ENCODE peak calls at places on chromosomes 2 and 18, in ten cellular contexts. K is IMR-90, A is fibroblast of lung, N is GM23248, G is kidney, O is neural progenitor cell, C is mesendoderm, T is DND-41, D is neuronal stem cell, U is endothelial cell of umbilical vein. Y is an unnamed sample.

GRCh38 chr2:9230881-9231280 is 24.3 kb downstream of the ASAP2 start:
- DNase-seq in K (no peak), O (no peak), N (peak; percentile 38), U (no peak), G (peak; percentile 62), T (no peak), A (no peak), D (no peak), C (no peak), Y (no peak)

GRCh38 chr2:85131116-85131515 is 2.1 kb upstream of the TCF7L1 start:
- DNase-seq in N (peak; percentile 48), O (peak; percentile 59), U (peak; percentile 46), K (peak; percentile 40), A (peak; percentile 55), C (peak; percentile 64), T (no peak), G (no peak), D (peak; percentile 15), Y (peak; percentile 71)

GRCh38 chr2:112579280-112579679 is 5.1 kb upstream of the CHCHD5 start:
- DNase-seq in A (peak; percentile 93), C (no peak), G (no peak), U (peak; percentile 72), T (no peak), K (peak; percentile 92), N (peak; percentile 92), O (no peak), D (no peak), Y (no peak)

GRCh38 chr2:64861338-64862000 is 127.7 kb upstream of the SLC1A4 start:
- DNase-seq in A (no peak), C (no peak), U (no peak), K (no peak), G (no peak), O (no peak), T (no peak), N (no peak), D (no peak), Y (no peak)

GRCh38 chr2:68908392-68908970 is 37.3 kb upstream of the BMP10 start:
- DNase-seq in T (peak; percentile 96), A (peak; percentile 81), O (peak; percentile 15), D (no peak), N (peak; percentile 80), K (peak; percentile 93), U (peak; percentile 80), C (peak; percentile 91), G (peak; percentile 89), Y (peak; percentile 80)

GRCh38 chr18:7754725-7755181 is 187.6 kb downstream of the PTPRM start:
- DNase-seq in N (no peak), A (no peak), K (peak; percentile 17), U (no peak), G (no peak), D (peak; percentile 12), O (peak; percentile 50), C (peak; percentile 53), T (no peak), Y (peak; percentile 49)

GRCh38 chr2:173271825-173272224 is 82.8 kb upstream of the CDCA7 start:
- DNase-seq in U (no peak), T (no peak), N (peak; percentile 23), O (peak; percentile 35), C (peak; percentile 32), K (no peak), A (no peak), G (no peak), D (no peak), Y (peak; percentile 54)

GRCh38 chr2:27078267-27079194 is at the start of gene EMILIN1:
- DNase-seq in K (peak; percentile 96), O (peak; percentile 39), C (peak; percentile 19), T (no peak), A (peak; percentile 98), G (peak; percentile 97), N (peak; percentile 96), D (no peak), U (peak; percentile 51), Y (peak; percentile 67)

GRCh38 chr2:53286336-53286735 is 481.3 kb upstream of the CHAC2 start:
- DNase-seq in T (no peak), D (no peak), A (peak; percentile 6), N (peak; percentile 1), G (no peak), K (peak; percentile 45), U (no peak), O (no peak), C (no peak), Y (no peak)

GRCh38 chr2:98532761-98533160 is 75.6 kb downstream of the COA5 start:
- DNase-seq in N (no peak), O (no peak), T (no peak), C (no peak), G (no peak), A (no peak), D (no peak), K (no peak), U (no peak), Y (no peak)

DNA sequence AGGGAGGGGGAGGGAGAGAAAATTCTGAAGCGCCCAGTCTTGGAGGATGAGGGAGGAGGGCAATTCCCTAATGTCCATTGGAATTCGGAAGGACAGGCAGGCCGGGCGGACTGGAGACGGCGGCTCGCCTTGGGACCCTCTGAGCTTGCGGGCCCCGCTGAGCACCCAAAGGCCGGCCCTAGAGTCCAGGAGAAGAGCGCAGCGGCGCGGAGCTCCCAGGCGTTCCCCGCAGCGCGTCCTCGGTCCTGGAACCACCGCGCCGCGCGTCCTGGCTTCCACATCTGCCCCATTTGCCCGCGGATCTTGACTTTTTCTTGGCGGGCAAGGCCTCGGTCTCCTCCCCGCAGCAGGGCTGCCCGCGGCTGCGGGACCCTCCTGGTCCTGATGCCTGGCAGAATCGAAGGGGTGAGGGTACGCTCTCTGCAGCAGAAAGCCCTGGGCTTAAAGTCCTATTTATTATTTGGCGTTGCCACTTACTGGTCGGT is 675 bp upstream of the MLPH start:
- DNase-seq in O (peak; percentile 52), D (no peak), T (no peak), N (peak; percentile 65), C (peak; percentile 50), U (no peak), A (peak; percentile 24), K (no peak), G (peak; percentile 71), Y (peak; percentile 62)
- H3K9ac ChIP-seq in O (no peak overlapping the region), D (peak overlapping the region; percentile 50), T (no peak overlapping the region), N (peak overlapping the region; percentile 83), C (peak overlapping the region; percentile 73), U (no peak overlapping the region), A (peak overlapping the region; percentile 65), K (peak overlapping the region; percentile 57), G (no peak overlapping the region), Y (no peak overlapping the region)

DNA sequence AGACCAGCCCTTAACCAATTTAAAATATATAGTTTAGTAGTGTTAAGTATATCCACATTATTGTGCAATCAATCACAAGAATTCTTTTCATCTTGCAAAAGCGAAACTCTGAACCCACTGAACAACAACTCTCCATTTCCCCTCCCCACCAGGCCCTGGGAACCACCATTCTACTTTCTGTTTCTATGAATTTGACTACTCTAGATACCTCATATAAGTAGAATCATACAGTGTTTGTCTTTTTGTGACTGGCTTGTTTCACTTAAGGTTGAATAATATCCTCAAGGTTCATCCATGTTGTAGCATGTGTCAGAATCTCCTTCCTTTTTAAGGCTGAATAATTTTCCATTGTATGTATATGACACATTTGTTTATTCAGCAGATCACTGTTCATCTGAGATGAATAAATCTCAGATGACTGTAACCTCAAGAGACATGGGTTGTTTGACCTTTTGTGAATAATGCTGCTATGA is 8.1 kb upstream of the SOS1 start:
- DNase-seq in D (no peak), K (no peak), C (no peak), A (peak; percentile 35), U (no peak), O (no peak), N (peak; percentile 20), G (no peak), T (peak; percentile 67), Y (no peak)
- H3K9ac ChIP-seq in D (no peak overlapping the region), K (no peak overlapping the region), C (no peak overlapping the region), A (no peak overlapping the region), U (no peak overlapping the region), O (no peak overlapping the region), N (no peak overlapping the region), G (no peak overlapping the region), T (peak overlapping the region; percentile 15), Y (no peak overlapping the region)

GRCh38 chr2:186718895-186719294 is 25.0 kb downstream of the FAM171B start:
- DNase-seq in G (no peak), D (no peak), K (no peak), A (no peak), U (no peak), N (no peak), T (no peak), O (peak; percentile 44), C (no peak), Y (no peak)
- H3K9ac ChIP-seq in G (no peak overlapping the region), D (no peak overlapping the region), K (no peak overlapping the region), A (no peak overlapping the region), U (no peak overlapping the region), N (no peak overlapping the region), T (no peak overlapping the region), O (no peak overlapping the region), C (no peak overlapping the region), Y (no peak overlapping the region)

GRCh38 chr2:16613475-16613874 is 52.2 kb downstream of the CYRIA start:
- DNase-seq in A (peak; percentile 45), G (no peak), N (peak; percentile 23), O (peak; percentile 36), K (no peak), C (peak; percentile 33), D (no peak), U (peak; percentile 30), T (no peak), Y (no peak)

GRCh38 chr2:16612490-16612889 is 53.1 kb downstream of the CYRIA start:
- DNase-seq in C (no peak), D (no peak), G (no peak), U (no peak), O (no peak), A (no peak), N (no peak), T (no peak), K (no peak), Y (no peak)

GRCh38 chr2:16604236-16604635 is 61.4 kb downstream of the CYRIA start:
- DNase-seq in K (no peak), T (no peak), C (no peak), D (no peak), O (no peak), U (no peak), N (no peak), A (no peak), G (no peak), Y (peak; percentile 51)

GRCh38 chr2:16607306-16607705 is 58.3 kb downstream of the CYRIA start:
- DNase-seq in U (no peak), G (no peak), N (no peak), D (no peak), T (no peak), C (no peak), O (no peak), K (no peak), A (no peak), Y (peak; percentile 30)

DNA sequence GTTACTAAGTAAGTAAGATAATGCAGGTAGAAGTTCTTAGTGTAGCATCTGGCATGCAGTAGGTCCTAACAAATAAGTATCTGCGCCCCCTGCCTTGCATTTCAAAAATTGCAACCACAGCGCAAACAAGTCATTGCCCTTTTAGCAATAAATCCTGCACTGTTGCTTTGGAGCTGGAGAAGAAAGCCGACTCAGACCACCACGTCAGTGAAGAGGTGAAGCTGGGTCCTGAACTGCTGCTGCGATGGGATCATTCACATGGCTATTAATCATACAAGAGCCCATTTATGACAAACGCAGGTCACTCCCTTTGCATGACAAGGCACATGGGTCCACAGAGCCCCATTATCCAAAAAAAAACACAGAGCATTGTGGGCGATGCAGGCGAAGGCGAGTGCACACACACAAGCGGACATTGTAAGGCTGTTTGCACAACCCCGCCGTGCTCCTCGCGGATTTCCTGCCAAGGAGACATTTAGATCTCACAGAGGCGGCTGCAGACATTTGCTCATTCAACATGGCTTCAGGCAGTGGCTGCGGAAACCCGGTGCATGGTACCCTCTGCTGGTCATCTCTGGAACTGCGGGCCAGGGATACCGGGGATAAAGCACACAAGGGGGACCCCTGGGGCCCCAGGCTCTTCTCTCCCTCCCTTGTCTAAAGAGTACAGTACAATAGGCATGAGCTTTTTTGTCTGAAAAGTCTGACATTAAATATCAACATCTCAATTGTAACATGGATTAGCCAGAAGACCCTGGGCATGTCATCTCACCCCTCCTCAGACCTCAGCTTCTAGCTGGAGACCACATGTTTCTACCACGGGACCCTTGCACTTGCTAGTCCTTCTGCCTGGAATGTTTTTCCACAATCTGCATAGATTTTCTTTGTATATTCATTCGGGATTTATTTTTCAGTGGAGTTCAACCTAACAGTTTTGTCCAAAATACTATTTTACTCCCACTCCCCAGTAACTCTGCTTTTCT is 56.7 kb downstream of the CYRIA start:
- DNase-seq in O (peak; percentile 86), N (peak; percentile 87), D (peak; percentile 81), G (peak; percentile 92), A (peak; percentile 80), K (peak; percentile 68), C (peak; percentile 87), U (peak; percentile 86), T (peak; percentile 87), Y (peak; percentile 98)
- H3K9ac ChIP-seq in O (no peak overlapping the region), N (peak overlapping the region; percentile 41), D (peak overlapping the region; percentile 75), G (no peak overlapping the region), A (no peak overlapping the region), K (peak overlapping the region; percentile 7), C (peak overlapping the region; percentile 84), U (no peak overlapping the region), T (peak overlapping the region; percentile 43), Y (peak overlapping the region; percentile 54)

Y was measured in endodermal cell.